ENCODE peak calls at places on chromosomes 11 and 22, in eight cellular contexts. One of them, this sample, is unnamed.

GRCh38 chr22:49582671-49583070 is 245.0 kb downstream of the BRD1 start:
- DNase-seq in PC-9: no peak
- DNase-seq in cardiac muscle cell: no peak
- DNase-seq in ovary: no peak
- DNase-seq in astrocyte: no peak
- DNase-seq in Caco-2: no peak
- DNase-seq in pancreas: no peak
- DNase-seq in stomach: no peak
- DNase-seq in this sample: no peak

GRCh38 chr11:17343907-17344306 is 7.7 kb upstream of the NCR3LG1 start:
- DNase-seq in Caco-2: no peak
- DNase-seq in pancreas: no peak
- DNase-seq in astrocyte: peak; percentile 88
- DNase-seq in ovary: no peak
- DNase-seq in stomach: no peak
- DNase-seq in cardiac muscle cell: no peak
- DNase-seq in PC-9: no peak
- DNase-seq in this sample: peak; percentile 38

GRCh38 chr11:16986434-16987204 is 27.6 kb downstream of the PLEKHA7 start:
- DNase-seq in stomach: peak; percentile 95
- DNase-seq in PC-9: peak; percentile 88
- DNase-seq in pancreas: peak; percentile 93
- DNase-seq in astrocyte: no peak
- DNase-seq in Caco-2: no peak
- DNase-seq in ovary: peak; percentile 33
- DNase-seq in cardiac muscle cell: no peak
- DNase-seq in this sample: no peak

GRCh38 chr11:114257621-114258558 is 38.3 kb upstream of the NNMT start:
- DNase-seq in PC-9: no peak
- DNase-seq in astrocyte: no peak
- DNase-seq in pancreas: no peak
- DNase-seq in Caco-2: peak; percentile 51
- DNase-seq in stomach: no peak
- DNase-seq in ovary: peak; percentile 78
- DNase-seq in cardiac muscle cell: peak; percentile 43
- DNase-seq in this sample: no peak

GRCh38 chr11:71420455-71421241 is 27.5 kb downstream of the DHCR7 start:
- DNase-seq in pancreas: no peak
- DNase-seq in astrocyte: peak; percentile 6
- DNase-seq in PC-9: peak; percentile 48
- DNase-seq in Caco-2: peak; percentile 71
- DNase-seq in cardiac muscle cell: peak; percentile 49
- DNase-seq in ovary: no peak
- DNase-seq in stomach: peak; percentile 68
- DNase-seq in this sample: no peak

GRCh38 chr11:65572356-65573043 is at the start of gene FAM89B:
- DNase-seq in cardiac muscle cell: peak; percentile 88
- DNase-seq in PC-9: peak; percentile 67
- DNase-seq in ovary: peak; percentile 92
- DNase-seq in stomach: peak; percentile 93
- DNase-seq in Caco-2: peak; percentile 91
- DNase-seq in astrocyte: peak; percentile 70
- DNase-seq in pancreas: peak; percentile 93
- DNase-seq in this sample: no peak

GRCh38 chr11:1844221-1845094 is 5.7 kb downstream of the TNNI2 start:
- DNase-seq in cardiac muscle cell: no peak
- DNase-seq in pancreas: peak; percentile 51
- DNase-seq in Caco-2: no peak
- DNase-seq in astrocyte: no peak
- DNase-seq in stomach: no peak
- DNase-seq in ovary: no peak
- DNase-seq in PC-9: no peak
- DNase-seq in this sample: no peak

GRCh38 chr11:75768909-75769771 is 562 bp downstream of the DGAT2 start:
- DNase-seq in Caco-2: no peak
- DNase-seq in pancreas: no peak
- DNase-seq in stomach: no peak
- DNase-seq in astrocyte: no peak
- DNase-seq in PC-9: peak; percentile 44
- DNase-seq in cardiac muscle cell: no peak
- DNase-seq in ovary: peak; percentile 29
- DNase-seq in this sample: no peak

GRCh38 chr11:92322225-92322624 is 97.6 kb downstream of the FAT3 start:
- DNase-seq in ovary: no peak
- DNase-seq in cardiac muscle cell: no peak
- DNase-seq in stomach: no peak
- DNase-seq in pancreas: no peak
- DNase-seq in astrocyte: peak; percentile 66
- DNase-seq in Caco-2: no peak
- DNase-seq in PC-9: no peak
- DNase-seq in this sample: no peak

GRCh38 chr11:86735462-86736302 is 63.3 kb upstream of the ME3 start:
- DNase-seq in pancreas: no peak
- DNase-seq in stomach: no peak
- DNase-seq in PC-9: peak; percentile 92
- DNase-seq in astrocyte: peak; percentile 85
- DNase-seq in Caco-2: peak; percentile 65
- DNase-seq in cardiac muscle cell: no peak
- DNase-seq in ovary: no peak
- DNase-seq in this sample: no peak

GRCh38 chr11:107691003-107691402 is 20.9 kb downstream of the SLN start:
- DNase-seq in stomach: no peak
- DNase-seq in ovary: no peak
- DNase-seq in astrocyte: peak; percentile 79
- DNase-seq in pancreas: no peak
- DNase-seq in PC-9: no peak
- DNase-seq in Caco-2: no peak
- DNase-seq in cardiac muscle cell: no peak
- DNase-seq in this sample: no peak

GRCh38 chr22:31825513-31825912 is 71.7 kb downstream of the DEPDC5 start:
- DNase-seq in Caco-2: no peak
- DNase-seq in cardiac muscle cell: no peak
- DNase-seq in ovary: no peak
- DNase-seq in stomach: no peak
- DNase-seq in astrocyte: no peak
- DNase-seq in pancreas: no peak
- DNase-seq in PC-9: no peak
- DNase-seq in this sample: no peak

GRCh38 chr11:47336595-47336994 is 15.9 kb downstream of the MYBPC3 start:
- DNase-seq in cardiac muscle cell: no peak
- DNase-seq in ovary: no peak
- DNase-seq in pancreas: no peak
- DNase-seq in PC-9: no peak
- DNase-seq in astrocyte: no peak
- DNase-seq in Caco-2: no peak
- DNase-seq in stomach: no peak
- DNase-seq in this sample: no peak

GRCh38 chr11:79263001-79263400 is 177.8 kb downstream of the TENM4 start:
- DNase-seq in astrocyte: no peak
- DNase-seq in ovary: peak; percentile 88
- DNase-seq in stomach: peak; percentile 30
- DNase-seq in cardiac muscle cell: no peak
- DNase-seq in pancreas: no peak
- DNase-seq in PC-9: no peak
- DNase-seq in Caco-2: no peak
- DNase-seq in this sample: no peak

GRCh38 chr11:44030276-44030932 is 17.4 kb upstream of the ACCSL start:
- DNase-seq in PC-9: no peak
- DNase-seq in stomach: no peak
- DNase-seq in ovary: peak; percentile 76
- DNase-seq in Caco-2: no peak
- DNase-seq in pancreas: peak; percentile 59
- DNase-seq in astrocyte: peak; percentile 89
- DNase-seq in cardiac muscle cell: peak; percentile 87
- DNase-seq in this sample: no peak

GRCh38 chr22:37552560-37553163 is 7.6 kb upstream of the CDC42EP1 start:
- DNase-seq in PC-9: no peak
- DNase-seq in stomach: no peak
- DNase-seq in ovary: peak; percentile 66
- DNase-seq in cardiac muscle cell: peak; percentile 70
- DNase-seq in Caco-2: no peak
- DNase-seq in pancreas: no peak
- DNase-seq in astrocyte: peak; percentile 31
- DNase-seq in this sample: no peak

GRCh38 chr11:64400096-64400495 is 41.1 kb downstream of the RPS6KA4 start:
- DNase-seq in PC-9: peak; percentile 56
- DNase-seq in pancreas: no peak
- DNase-seq in cardiac muscle cell: no peak
- DNase-seq in Caco-2: no peak
- DNase-seq in stomach: peak; percentile 39
- DNase-seq in ovary: no peak
- DNase-seq in astrocyte: no peak
- DNase-seq in this sample: no peak

GRCh38 chr11:110501428-110501827 is 71.7 kb downstream of the FDX1 start:
- DNase-seq in astrocyte: no peak
- DNase-seq in ovary: no peak
- DNase-seq in stomach: no peak
- DNase-seq in pancreas: no peak
- DNase-seq in Caco-2: no peak
- DNase-seq in PC-9: no peak
- DNase-seq in cardiac muscle cell: no peak
- DNase-seq in this sample: no peak

GRCh38 chr11:60345489-60345888 is 18.4 kb downstream of the MS4A6E start:
- DNase-seq in astrocyte: no peak
- DNase-seq in ovary: no peak
- DNase-seq in cardiac muscle cell: peak; percentile 57
- DNase-seq in stomach: peak; percentile 46
- DNase-seq in Caco-2: peak; percentile 33
- DNase-seq in PC-9: no peak
- DNase-seq in pancreas: peak; percentile 31
- DNase-seq in this sample: no peak

GRCh38 chr11:67520856-67521824 is 2.1 kb downstream of the CABP2 start:
- DNase-seq in cardiac muscle cell: no peak
- DNase-seq in PC-9: no peak
- DNase-seq in astrocyte: no peak
- DNase-seq in stomach: no peak
- DNase-seq in ovary: no peak
- DNase-seq in pancreas: no peak
- DNase-seq in Caco-2: no peak
- DNase-seq in this sample: no peak

GRCh38 chr11:68584097-68584496 is 100.2 kb upstream of the GAL start:
- DNase-seq in PC-9: no peak
- DNase-seq in astrocyte: no peak
- DNase-seq in stomach: peak; percentile 40
- DNase-seq in pancreas: peak; percentile 37
- DNase-seq in ovary: no peak
- DNase-seq in Caco-2: peak; percentile 71
- DNase-seq in cardiac muscle cell: peak; percentile 65
- DNase-seq in this sample: no peak

DNA sequence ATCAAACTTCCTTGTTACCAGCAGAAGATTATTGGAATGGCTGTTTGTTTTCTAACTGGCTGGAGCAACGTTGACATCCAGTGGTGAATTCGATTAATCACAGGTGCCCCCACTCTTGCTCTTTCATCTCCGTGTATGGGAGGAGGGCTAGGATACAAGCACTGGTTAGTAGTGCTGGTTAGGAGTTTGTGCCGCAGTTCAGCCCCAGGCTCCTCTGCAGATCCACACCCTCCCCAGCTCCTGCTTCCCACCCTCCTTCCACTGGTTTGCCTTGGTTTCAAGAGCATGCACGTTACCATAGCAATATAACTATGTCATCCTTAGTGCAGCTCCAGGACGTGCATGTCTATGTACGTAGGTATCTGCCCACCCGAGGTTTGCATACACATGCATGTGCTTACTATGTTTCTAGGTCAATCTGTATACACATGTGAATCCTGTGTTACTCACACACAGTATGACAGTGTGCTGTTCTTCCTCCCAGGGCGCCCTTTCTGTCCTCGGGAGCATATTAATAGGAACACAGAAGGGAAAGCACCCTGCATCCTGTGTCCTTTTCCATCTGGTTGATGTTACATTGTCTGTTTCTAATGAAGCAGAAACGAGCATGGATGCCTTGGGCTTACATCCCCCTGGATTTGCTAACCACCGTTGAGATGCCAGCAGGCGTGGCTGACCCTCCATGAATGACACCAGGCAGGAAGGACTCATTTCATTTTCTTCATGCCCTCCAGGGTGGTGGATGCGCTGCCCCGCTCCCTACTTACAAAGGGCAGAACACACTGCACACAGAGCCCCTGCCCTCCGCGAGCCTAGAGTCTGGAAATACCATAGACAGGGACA is 539.2 kb downstream of the OPCML start:
- DNase-seq in pancreas: no peak
- DNase-seq in Caco-2: no peak
- DNase-seq in cardiac muscle cell: no peak
- DNase-seq in ovary: no peak
- DNase-seq in astrocyte: peak; percentile 40
- DNase-seq in stomach: no peak
- DNase-seq in PC-9: no peak
- DNase-seq in this sample: no peak
- TF ChIP-seq CTCF in pancreas: no peak
- TF ChIP-seq CTCF in Caco-2: no peak
- TF ChIP-seq CTCF in cardiac muscle cell: peak; percentile 16
- TF ChIP-seq CTCF in ovary: no peak
- TF ChIP-seq CTCF in astrocyte: peak; percentile 36
- TF ChIP-seq CTCF in stomach: no peak
- TF ChIP-seq CTCF in PC-9: no peak
- TF ChIP-seq CTCF in this sample: peak; percentile 20

GRCh38 chr11:35138058-35138457 is 913 bp upstream of the CD44 start:
- DNase-seq in pancreas: no peak
- DNase-seq in astrocyte: peak; percentile 66
- DNase-seq in PC-9: no peak
- DNase-seq in ovary: no peak
- DNase-seq in cardiac muscle cell: no peak
- DNase-seq in stomach: no peak
- DNase-seq in Caco-2: no peak
- DNase-seq in this sample: no peak
- H3K4me3 ChIP-seq in pancreas: peak overlapping the region; percentile 90
- H3K4me3 ChIP-seq in astrocyte: peak overlapping the region; percentile 91
- H3K4me3 ChIP-seq in PC-9: peak overlapping the region; percentile 70
- H3K4me3 ChIP-seq in ovary: peak overlapping the region; percentile 88
- H3K4me3 ChIP-seq in cardiac muscle cell: no peak overlapping the region
- H3K4me3 ChIP-seq in stomach: peak overlapping the region; percentile 64
- H3K4me3 ChIP-seq in Caco-2: no peak overlapping the region
- H3K4me3 ChIP-seq in this sample: peak overlapping the region; percentile 95

DNA sequence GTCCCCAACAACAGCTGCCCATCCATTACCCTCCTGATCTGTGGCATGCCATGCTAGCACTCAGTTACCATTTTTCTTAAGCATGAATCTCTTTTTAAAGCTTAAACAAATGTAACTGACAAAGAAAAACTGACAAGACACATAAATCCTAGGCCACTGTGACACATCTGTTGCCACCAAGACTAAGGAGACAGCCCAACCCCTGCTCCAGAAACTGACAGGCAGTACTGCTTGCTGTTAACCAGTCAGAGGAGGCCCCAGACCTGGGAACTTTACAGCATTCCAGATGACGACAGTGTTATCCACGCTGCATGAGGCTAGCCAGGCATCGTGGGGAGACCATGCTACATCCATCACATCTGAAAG is 33.8 kb downstream of the HIRA start:
- DNase-seq in Caco-2: no peak
- DNase-seq in astrocyte: no peak
- DNase-seq in ovary: no peak
- DNase-seq in pancreas: no peak
- DNase-seq in cardiac muscle cell: peak; percentile 75
- DNase-seq in stomach: no peak
- DNase-seq in PC-9: no peak
- DNase-seq in this sample: no peak
- H3K36me3 ChIP-seq in Caco-2: no peaks in the 10 kb centered on the region
- H3K36me3 ChIP-seq in astrocyte: peaks cover 25% of the 10 kb centered on the region
- H3K36me3 ChIP-seq in ovary: no peaks in the 10 kb centered on the region
- H3K36me3 ChIP-seq in pancreas: peaks cover 44% of the 10 kb centered on the region
- H3K36me3 ChIP-seq in cardiac muscle cell: peaks cover 31% of the 10 kb centered on the region
- H3K36me3 ChIP-seq in stomach: peaks cover 92% of the 10 kb centered on the region
- H3K36me3 ChIP-seq in PC-9: no peaks in the 10 kb centered on the region
- H3K36me3 ChIP-seq in this sample: peaks cover 33% of the 10 kb centered on the region

GRCh38 chr11:133762538-133762937 is 82.8 kb downstream of the SPATA19 start:
- DNase-seq in pancreas: no peak
- DNase-seq in Caco-2: no peak
- DNase-seq in ovary: no peak
- DNase-seq in astrocyte: no peak
- DNase-seq in PC-9: no peak
- DNase-seq in cardiac muscle cell: no peak
- DNase-seq in stomach: no peak
- DNase-seq in this sample: no peak
- TF ChIP-seq CTCF in pancreas: no peak
- TF ChIP-seq CTCF in Caco-2: no peak
- TF ChIP-seq CTCF in ovary: no peak
- TF ChIP-seq CTCF in astrocyte: no peak
- TF ChIP-seq CTCF in PC-9: no peak
- TF ChIP-seq CTCF in cardiac muscle cell: no peak
- TF ChIP-seq CTCF in stomach: no peak
- TF ChIP-seq CTCF in this sample: no peak

This sample was measured in BJ.